ENCODE peak calls at places on chromosomes 7 and 10, in ten cellular contexts. D is CD8-positive, alpha-beta T cell; G is lung; T is bronchial epithelial cell; Q is HCT116; K is sigmoid colon; W is tibial artery; J is astrocyte of the spinal cord; U is cardiac muscle cell; S is SJSA1. I is an unnamed sample.

GRCh38 chr7:137146012-137146455 is 197.5 kb downstream of the PTN start:
- DNase-seq in D (no peak), G (no peak), T (peak), Q (no peak), K (no peak), W (no peak), J (peak), U (peak), S (peak), I (no peak)

GRCh38 chr7:128407751-128408708 is 1.8 kb downstream of the IMPDH1 start:
- DNase-seq in D (no peak), G (no peak), T (no peak), Q (no peak), K (no peak), W (no peak), J (no peak), U (peak), S (no peak), I (no peak)

GRCh38 chr7:73613954-73614735 is 10.2 kb downstream of the MLXIPL start:
- DNase-seq in D (no peak), G (no peak), T (no peak), Q (no peak), K (no peak), W (no peak), J (no peak), U (no peak), S (peak), I (no peak)

GRCh38 chr10:52729259-52730104 is 43.1 kb downstream of the MBL2 start:
- DNase-seq in D (no peak), G (no peak), T (peak), Q (peak), K (no peak), W (no peak), J (peak), U (peak), S (peak), I (no peak)

GRCh38 chr7:99623702-99624447 is 7.1 kb downstream of the ZSCAN25 start:
- DNase-seq in D (peak), G (no peak), T (no peak), Q (no peak), K (no peak), W (no peak), J (no peak), U (no peak), S (no peak), I (no peak)

GRCh38 chr7:139644191-139644590 is 120.7 kb downstream of the CLEC2L start:
- DNase-seq in D (peak), G (no peak), T (no peak), Q (no peak), K (no peak), W (no peak), J (no peak), U (no peak), S (no peak), I (no peak)

GRCh38 chr7:35908305-35909223 is 107.7 kb downstream of the SEPTIN7 start:
- DNase-seq in D (no peak), G (no peak), T (no peak), Q (no peak), K (peak), W (no peak), J (no peak), U (peak), S (no peak), I (no peak)

GRCh38 chr10:56318816-56319215 is 42.2 kb downstream of the ZWINT start:
- DNase-seq in D (no peak), G (no peak), T (peak), Q (no peak), K (no peak), W (no peak), J (no peak), U (no peak), S (no peak), I (no peak)

GRCh38 chr7:157547102-157547501 is 210.3 kb downstream of the DNAJB6 start:
- DNase-seq in D (no peak), G (no peak), T (no peak), Q (no peak), K (no peak), W (peak), J (no peak), U (no peak), S (no peak), I (peak)

GRCh38 chr10:65911431-65911830 is 1014.4 kb upstream of the LRRTM3 start:
- DNase-seq in D (no peak), G (no peak), T (no peak), Q (no peak), K (no peak), W (no peak), J (no peak), U (no peak), S (no peak), I (peak)

GRCh38 chr10:48459270-48460147 is 145.4 kb downstream of the ARHGAP22 start:
- DNase-seq in D (peak), G (no peak), T (no peak), Q (no peak), K (peak), W (no peak), J (no peak), U (no peak), S (no peak), I (peak)

GRCh38 chr7:33883566-33883965 is 21.8 kb upstream of the BMPER start:
- DNase-seq in D (no peak), G (no peak), T (no peak), Q (no peak), K (no peak), W (no peak), J (no peak), U (no peak), S (peak), I (no peak)

GRCh38 chr10:67793313-67793712 is 44.7 kb downstream of the DNAJC12 start:
- DNase-seq in D (no peak), G (no peak), T (peak), Q (no peak), K (no peak), W (no peak), J (no peak), U (no peak), S (no peak), I (no peak)

GRCh38 chr7:140696679-140697446 is at the start of gene NDUFB2:
- DNase-seq in D (peak), G (peak), T (peak), Q (peak), K (peak), W (peak), J (peak), U (peak), S (peak), I (peak)

GRCh38 chr7:38105874-38106483 is 72.1 kb upstream of the STARD3NL start:
- DNase-seq in D (peak), G (no peak), T (peak), Q (peak), K (no peak), W (no peak), J (peak), U (peak), S (peak), I (no peak)

GRCh38 chr7:47461161-47461560 is 120.8 kb downstream of the TNS3 start:
- DNase-seq in D (no peak), G (no peak), T (no peak), Q (no peak), K (no peak), W (no peak), J (peak), U (peak), S (no peak), I (no peak)

GRCh38 chr7:139591550-139592195 is 68.2 kb downstream of the CLEC2L start:
- DNase-seq in D (no peak), G (no peak), T (no peak), Q (no peak), K (no peak), W (no peak), J (no peak), U (no peak), S (no peak), I (no peak)

GRCh38 chr7:28151965-28152364 is 28.6 kb downstream of the JAZF1 start:
- DNase-seq in D (no peak), G (no peak), T (peak), Q (no peak), K (no peak), W (no peak), J (peak), U (peak), S (no peak), I (no peak)

GRCh38 chr10:19014034-19014433 is 34.6 kb upstream of the MALRD1 start:
- DNase-seq in D (no peak), G (no peak), T (peak), Q (no peak), K (no peak), W (no peak), J (peak), U (peak), S (no peak), I (no peak)

GRCh38 chr10:16689227-16689626 is 128.0 kb downstream of the RSU1 start:
- DNase-seq in D (no peak), G (no peak), T (no peak), Q (no peak), K (no peak), W (no peak), J (no peak), U (peak), S (no peak), I (no peak)

GRCh38 chr10:121681171-121681752 is 83.0 kb upstream of the FGFR2 start:
- DNase-seq in D (no peak), G (no peak), T (no peak), Q (no peak), K (no peak), W (no peak), J (no peak), U (no peak), S (no peak), I (peak)

GRCh38 chr10:34711500-34711899 is 103.6 kb downstream of the PARD3 start:
- DNase-seq in D (no peak), G (no peak), T (peak), Q (no peak), K (no peak), W (no peak), J (no peak), U (peak), S (no peak), I (no peak)

GRCh38 chr10:116147162-116147906 is 125.7 kb downstream of the GFRA1 start:
- DNase-seq in D (no peak), G (no peak), T (no peak), Q (no peak), K (no peak), W (no peak), J (no peak), U (no peak), S (no peak), I (no peak)

GRCh38 chr10:110527731-110528171 is 30.0 kb downstream of the DUSP5 start:
- DNase-seq in D (no peak), G (no peak), T (no peak), Q (no peak), K (no peak), W (no peak), J (no peak), U (peak), S (no peak), I (peak)

GRCh38 chr10:29612657-29613056 is 22.1 kb downstream of the SVIL start:
- DNase-seq in D (no peak), G (no peak), T (no peak), Q (no peak), K (peak), W (no peak), J (no peak), U (no peak), S (no peak), I (peak)

GRCh38 chr7:111735661-111736323 is 173.5 kb upstream of the IMMP2L start:
- DNase-seq in D (peak), G (no peak), T (peak), Q (peak), K (no peak), W (peak), J (peak), U (peak), S (peak), I (peak)

GRCh38 chr10:6649107-6649720 is 69.1 kb upstream of the PRKCQ start:
- DNase-seq in D (no peak), G (no peak), T (peak), Q (no peak), K (no peak), W (no peak), J (no peak), U (no peak), S (no peak), I (no peak)
- H3K4me3 ChIP-seq in D (no peak), G (no peak), T (no peak), Q (no peak), K (no peak), W (no peak), J (no peak), U (no peak), S (no peak), I (no peak)

GRCh38 chr10:22325948-22326702 is 5.2 kb downstream of the BMI1 start:
- DNase-seq in D (no peak), G (no peak), T (no peak), Q (no peak), K (no peak), W (no peak), J (no peak), U (no peak), S (no peak), I (no peak)
- H3K4me3 ChIP-seq in D (peak), G (peak), T (peak), Q (peak), K (peak), W (peak), J (peak), U (peak), S (peak), I (peak)

DNA sequence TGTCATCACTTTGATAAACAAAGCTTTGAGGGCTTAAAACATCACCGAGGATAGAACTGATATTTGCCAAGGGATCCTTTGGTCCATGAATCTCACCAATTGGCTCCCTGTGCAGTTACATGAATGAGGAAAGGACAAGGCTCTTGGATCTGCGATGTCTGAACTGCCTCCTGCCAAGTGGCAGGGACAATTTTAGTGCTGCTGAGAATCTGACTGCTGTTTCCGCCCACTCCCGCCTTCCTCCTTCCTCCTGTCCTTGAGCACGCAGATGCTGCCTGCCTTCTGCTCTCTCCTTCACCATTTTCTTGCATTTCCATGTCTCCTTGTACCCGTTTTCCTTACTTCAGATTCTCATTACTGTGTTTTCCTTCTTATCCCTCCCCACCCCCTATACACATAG is 26.8 kb upstream of the ITPRID1 start:
- DNase-seq in D (no peak), G (no peak), T (no peak), Q (no peak), K (no peak), W (no peak), J (no peak), U (no peak), S (no peak), I (no peak)
- H3K4me3 ChIP-seq in D (no peak), G (no peak), T (no peak), Q (no peak), K (no peak), W (no peak), J (no peak), U (no peak), S (no peak), I (no peak)

GRCh38 chr10:96987842-96988175 is 155.7 kb downstream of the LCOR start:
- DNase-seq in D (no peak), G (no peak), T (no peak), Q (no peak), K (no peak), W (no peak), J (no peak), U (no peak), S (no peak), I (no peak)

GRCh38 chr10:96987141-96987841 is 155.2 kb downstream of the LCOR start:
- DNase-seq in D (no peak), G (no peak), T (peak), Q (no peak), K (no peak), W (no peak), J (no peak), U (no peak), S (no peak), I (no peak)

GRCh38 chr10:96992721-96993120 is 160.6 kb downstream of the LCOR start:
- DNase-seq in D (no peak), G (no peak), T (no peak), Q (no peak), K (no peak), W (no peak), J (no peak), U (no peak), S (no peak), I (no peak)

GRCh38 chr10:96988421-96988820 is 156.3 kb downstream of the LCOR start:
- DNase-seq in D (no peak), G (no peak), T (no peak), Q (no peak), K (no peak), W (no peak), J (no peak), U (no peak), S (no peak), I (no peak)

DNA sequence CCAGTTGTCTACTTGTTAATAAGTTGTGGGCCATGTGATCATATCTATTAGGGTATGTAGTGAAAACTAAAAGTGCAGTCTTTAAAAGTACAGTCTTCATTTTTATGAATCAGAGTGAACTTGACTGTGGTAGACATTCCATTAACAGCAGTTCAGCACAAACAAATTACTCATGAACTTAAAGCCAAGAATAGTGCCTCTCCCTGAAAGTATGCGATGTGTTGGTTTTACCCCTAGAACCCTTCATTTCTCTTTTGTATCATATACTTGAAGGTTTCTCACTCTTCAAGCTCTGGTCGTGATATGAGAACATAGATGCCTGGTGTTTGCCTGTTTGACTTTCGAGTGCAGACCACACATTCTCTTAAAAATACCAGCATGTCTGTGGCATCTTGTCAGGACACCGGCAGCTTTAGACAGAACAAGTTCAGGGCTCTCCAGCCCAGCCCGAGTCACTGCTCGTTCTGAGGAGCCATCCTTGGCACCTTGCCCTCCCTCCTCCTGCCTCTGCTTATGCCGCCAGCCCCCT is 159.3 kb downstream of the LCOR start:
- DNase-seq in D (no peak), G (no peak), T (peak), Q (no peak), K (no peak), W (no peak), J (peak), U (peak), S (peak), I (no peak)
- H3K4me3 ChIP-seq in D (no peak), G (no peak), T (no peak), Q (no peak), K (no peak), W (no peak), J (no peak), U (no peak), S (no peak), I (no peak)

GRCh38 chr7:50302486-50303081 is 1.9 kb upstream of the IKZF1 start:
- DNase-seq in D (no peak), G (no peak), T (no peak), Q (no peak), K (no peak), W (no peak), J (no peak), U (no peak), S (no peak), I (peak)
- H3K4me3 ChIP-seq in D (no peak), G (no peak), T (no peak), Q (no peak), K (no peak), W (no peak), J (no peak), U (no peak), S (no peak), I (no peak)

GRCh38 chr10:132411561-132412253 is 14.7 kb downstream of the PWWP2B start:
- DNase-seq in D (no peak), G (no peak), T (no peak), Q (no peak), K (no peak), W (no peak), J (peak), U (peak), S (no peak), I (peak)

GRCh38 chr10:132410779-132411532 is 14.0 kb downstream of the PWWP2B start:
- DNase-seq in D (no peak), G (no peak), T (no peak), Q (no peak), K (no peak), W (no peak), J (no peak), U (no peak), S (no peak), I (peak)

GRCh38 chr10:132414402-132415016 is 17.5 kb downstream of the PWWP2B start:
- DNase-seq in D (no peak), G (no peak), T (no peak), Q (no peak), K (no peak), W (no peak), J (no peak), U (no peak), S (no peak), I (no peak)

GRCh38 chr10:132413226-132414205 is 16.5 kb downstream of the PWWP2B start:
- DNase-seq in D (no peak), G (no peak), T (no peak), Q (no peak), K (no peak), W (no peak), J (no peak), U (no peak), S (no peak), I (no peak)

DNA sequence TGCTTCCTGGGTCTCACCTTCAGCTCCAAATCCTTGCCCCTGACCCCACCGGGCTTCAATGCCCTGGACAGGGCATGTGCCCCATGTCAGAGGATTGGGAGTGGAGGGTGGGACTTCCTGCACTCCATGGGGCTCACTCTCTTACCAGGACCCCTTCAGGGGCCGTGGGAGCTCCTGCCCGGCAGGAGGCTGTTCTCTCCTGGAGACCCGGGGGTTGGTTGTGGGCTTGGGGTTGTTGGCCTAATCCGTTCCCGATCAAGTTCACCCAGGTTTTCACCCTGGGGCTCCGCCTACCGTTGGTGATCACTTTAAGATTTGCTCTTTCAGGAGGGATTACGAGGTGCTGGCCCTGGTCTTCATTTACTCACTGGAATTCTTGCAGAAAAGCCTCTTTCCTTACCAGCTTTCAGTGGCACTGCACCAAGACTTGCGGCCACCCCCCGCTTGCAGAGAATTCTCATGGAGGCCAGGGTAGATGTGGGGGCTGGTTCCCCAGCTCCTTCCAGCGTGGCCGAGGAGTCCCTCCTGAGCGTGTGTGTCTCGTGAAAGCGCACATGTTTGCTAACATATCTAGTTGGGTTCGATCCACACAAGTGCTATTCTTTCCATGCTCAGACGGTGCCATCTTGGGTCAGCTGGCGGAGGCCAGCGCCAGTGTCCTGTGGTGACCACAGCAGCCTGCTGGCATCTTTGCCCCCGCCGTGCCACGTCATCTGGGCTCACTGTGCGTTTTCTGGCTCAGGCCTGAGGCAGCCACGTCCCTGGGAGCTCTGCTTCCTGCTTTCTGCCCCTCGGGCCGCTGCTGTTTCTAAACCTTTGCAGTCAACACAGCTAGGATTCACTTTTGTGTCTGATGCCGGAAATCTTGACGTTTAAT is 15.6 kb downstream of the PWWP2B start:
- DNase-seq in D (no peak), G (no peak), T (no peak), Q (no peak), K (no peak), W (no peak), J (no peak), U (no peak), S (no peak), I (no peak)
- H3K4me3 ChIP-seq in D (no peak), G (no peak), T (no peak), Q (no peak), K (no peak), W (no peak), J (no peak), U (no peak), S (no peak), I (no peak)

DNA sequence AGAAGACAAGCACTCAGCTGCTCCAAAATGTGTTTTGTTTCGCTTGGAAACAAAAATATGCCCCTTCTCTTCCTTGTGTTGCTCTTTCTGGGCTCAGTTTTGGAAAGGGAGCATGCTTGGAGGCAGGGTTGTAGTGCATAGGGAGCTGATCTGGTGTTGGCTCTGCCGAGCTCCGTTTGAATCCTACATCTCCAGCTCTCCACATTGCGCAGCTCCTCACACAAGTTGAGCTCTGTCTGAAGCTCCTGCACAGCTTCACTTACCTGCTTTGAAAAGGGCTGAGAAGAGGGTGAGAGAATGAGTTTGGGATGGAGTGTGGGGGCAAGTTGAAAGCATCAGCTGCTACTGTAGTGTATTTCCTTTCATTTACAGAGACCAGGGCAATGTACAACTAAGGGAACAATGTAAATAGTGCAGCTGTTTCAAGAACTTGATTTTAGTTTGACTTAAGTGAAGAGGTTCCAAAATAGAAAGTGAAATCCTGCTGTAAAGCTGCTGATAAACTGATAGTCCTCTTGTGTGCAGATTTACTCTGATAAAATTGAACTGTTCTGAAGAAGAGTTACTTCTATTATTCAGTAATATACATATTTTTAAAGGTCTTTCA is 88.5 kb downstream of the VTI1A start:
- DNase-seq in D (no peak), G (no peak), T (no peak), Q (no peak), K (no peak), W (no peak), J (no peak), U (no peak), S (no peak), I (no peak)
- H3K4me3 ChIP-seq in D (no peak), G (no peak), T (no peak), Q (peak), K (no peak), W (no peak), J (no peak), U (no peak), S (no peak), I (no peak)